ENCODE peak calls at places on chromosome 15, in six cellular contexts. H is effector CD4-positive, alpha-beta T cell; F is RPMI7951; Y is NCI-H460; Q is naive thymus-derived CD8-positive, alpha-beta T cell; M is heart right ventricle. W is an unnamed sample.

GRCh38 chr15:66894363-66894762 is 171.0 kb upstream of the SMAD3 start:
- DNase-seq in H (no peak), F (no peak), Y (no peak), Q (no peak), M (no peak), W (no peak)

GRCh38 chr15:75532413-75533250 is 46.5 kb downstream of the PTPN9 start:
- DNase-seq in H (no peak), F (peak), Y (peak), Q (no peak), M (peak), W (peak)

GRCh38 chr15:56533741-56534416 is 68.9 kb upstream of the MNS1 start:
- DNase-seq in H (no peak), F (no peak), Y (no peak), Q (no peak), M (no peak), W (no peak)

GRCh38 chr15:76024021-76024768 is 12.0 kb upstream of the NRG4 start:
- DNase-seq in H (no peak), F (no peak), Y (no peak), Q (no peak), M (no peak), W (no peak)

GRCh38 chr15:40594429-40594836 is 384 bp downstream of the KNL1 start:
- DNase-seq in H (no peak), F (peak), Y (peak), Q (no peak), M (peak), W (peak)

GRCh38 chr15:59307164-59307535 is 65.5 kb downstream of the MYO1E start:
- DNase-seq in H (no peak), F (no peak), Y (no peak), Q (no peak), M (no peak), W (no peak)

GRCh38 chr15:35713733-35714132 is 167.8 kb upstream of the DPH6 start:
- DNase-seq in H (no peak), F (peak), Y (no peak), Q (no peak), M (no peak), W (no peak)

GRCh38 chr15:90479656-90480055 is 50.1 kb upstream of the CRTC3 start:
- DNase-seq in H (no peak), F (peak), Y (no peak), Q (no peak), M (no peak), W (no peak)

GRCh38 chr15:41798607-41799487 is 24.6 kb downstream of the MAPKBP1 start:
- DNase-seq in H (no peak), F (no peak), Y (no peak), Q (no peak), M (no peak), W (no peak)

GRCh38 chr15:86268558-86268957 is 188.9 kb downstream of the AGBL1 start:
- DNase-seq in H (no peak), F (no peak), Y (no peak), Q (no peak), M (no peak), W (no peak)

GRCh38 chr15:63048986-63049665 is 6.6 kb downstream of the TPM1 start:
- DNase-seq in H (no peak), F (peak), Y (no peak), Q (peak), M (peak), W (no peak)

GRCh38 chr15:31276596-31277298 is 49.9 kb upstream of the KLF13 start:
- DNase-seq in H (no peak), F (no peak), Y (no peak), Q (no peak), M (peak), W (no peak)

GRCh38 chr15:64501396-64501716 is 41.0 kb downstream of the ZNF609 start:
- DNase-seq in H (no peak), F (no peak), Y (no peak), Q (no peak), M (no peak), W (no peak)

GRCh38 chr15:38702178-38702912 is 137.7 kb upstream of the RASGRP1 start:
- DNase-seq in H (no peak), F (no peak), Y (no peak), Q (no peak), M (no peak), W (no peak)

GRCh38 chr15:92091155-92091734 is 237.7 kb downstream of the SLCO3A1 start:
- DNase-seq in H (no peak), F (peak), Y (peak), Q (no peak), M (peak), W (no peak)

GRCh38 chr15:39125904-39126303 is 455.0 kb upstream of the THBS1 start:
- DNase-seq in H (no peak), F (peak), Y (peak), Q (peak), M (no peak), W (no peak)

GRCh38 chr15:88913017-88913849 is at the start of gene MFGE8:
- DNase-seq in H (peak), F (peak), Y (peak), Q (peak), M (peak), W (peak)

GRCh38 chr15:90362936-90363212 is 10.8 kb downstream of the ZNF774 start:
- DNase-seq in H (no peak), F (peak), Y (peak), Q (no peak), M (no peak), W (peak)

W was measured in uterus.